ENCODE peak calls at places on chromosome 17, in six cellular contexts. P, H, A, L, W and N are unnamed samples.

GRCh38 chr17:320809-321385 is 31.7 kb downstream of the RPH3AL start:
- DNase-seq in P (no peak), H (no peak), A (no peak), L (peak; percentile 51), W (peak; percentile 5), N (no peak)

GRCh38 chr17:1793447-1793806 is 31.6 kb downstream of the SERPINF1 start:
- DNase-seq in P (no peak), H (no peak), A (no peak), L (no peak), W (no peak), N (no peak)

GRCh38 chr17:65227637-65228036 is 90.5 kb downstream of the RGS9 start:
- DNase-seq in P (no peak), H (no peak), A (no peak), L (no peak), W (no peak), N (no peak)

GRCh38 chr17:34257299-34257985 is 2.4 kb downstream of the CCL2 start:
- DNase-seq in P (no peak), H (no peak), A (no peak), L (no peak), W (peak; percentile 64), N (peak; percentile 60)

GRCh38 chr17:33200587-33200986 is 92.5 kb downstream of the ASIC2 start:
- DNase-seq in P (no peak), H (no peak), A (no peak), L (no peak), W (no peak), N (no peak)

GRCh38 chr17:14198013-14198412 is 38.6 kb downstream of the CDRT15 start:
- DNase-seq in P (no peak), H (no peak), A (no peak), L (peak; percentile 78), W (no peak), N (no peak)

GRCh38 chr17:76260220-76260619 is 4.9 kb upstream of the UBALD2 start:
- DNase-seq in P (no peak), H (no peak), A (no peak), L (peak; percentile 4), W (no peak), N (no peak)

GRCh38 chr17:79702071-79702470 is 28.7 kb upstream of the ENPP7 start:
- DNase-seq in P (no peak), H (no peak), A (no peak), L (no peak), W (no peak), N (no peak)

GRCh38 chr17:67007266-67007665 is 37.1 kb upstream of the CACNG1 start:
- DNase-seq in P (no peak), H (no peak), A (no peak), L (no peak), W (no peak), N (no peak)

GRCh38 chr17:50102164-50102991 is 7.2 kb downstream of the PDK2 start:
- DNase-seq in P (peak; percentile 84), H (no peak), A (no peak), L (peak; percentile 89), W (no peak), N (no peak)

GRCh38 chr17:83053021-83053778 is 26.2 kb upstream of the METRNL start:
- DNase-seq in P (no peak), H (peak; percentile 10), A (no peak), L (peak; percentile 51), W (peak; percentile 25), N (peak; percentile 75)

GRCh38 chr17:80803451-80804428 is 187.9 kb upstream of the CHMP6 start:
- DNase-seq in P (no peak), H (no peak), A (no peak), L (no peak), W (no peak), N (no peak)

GRCh38 chr17:37770631-37771518 is 26.0 kb upstream of the HNF1B start:
- DNase-seq in P (peak; percentile 1), H (peak; percentile 71), A (no peak), L (peak; percentile 75), W (peak; percentile 69), N (peak; percentile 61)

GRCh38 chr17:66904760-66905637 is 59.5 kb upstream of the CACNG4 start:
- DNase-seq in P (no peak), H (no peak), A (no peak), L (no peak), W (peak; percentile 92), N (peak; percentile 82)

GRCh38 chr17:47693667-47694017 is 319 bp upstream of the TBKBP1 start:
- DNase-seq in P (no peak), H (no peak), A (no peak), L (no peak), W (no peak), N (no peak)

GRCh38 chr17:56707312-56708219 is 114.1 kb downstream of the NOG start:
- DNase-seq in P (no peak), H (no peak), A (no peak), L (no peak), W (peak; percentile 17), N (no peak)

GRCh38 chr17:81429353-81429774 is 34.1 kb downstream of the BAHCC1 start:
- DNase-seq in P (peak; percentile 87), H (no peak), A (no peak), L (peak; percentile 82), W (peak; percentile 87), N (peak; percentile 74)